ENCODE peak calls at places on chromosomes 5 and 9, in eight cellular contexts. G is PC-9; I is GM12864; J is AG10803; H is CD8-positive, alpha-beta T cell; Q is AG09309; R is endodermal cell; P is left ventricle myocardium inferior. O is an unnamed sample.

GRCh38 chr9:130847306-130848217 is 12.5 kb downstream of the ABL1 start:
- DNase-seq in G (peak), I (no peak), J (peak), H (no peak), Q (peak), R (peak), P (peak), O (peak)

GRCh38 chr5:58452566-58453258 is 7.2 kb downstream of the PLK2 start:
- DNase-seq in G (peak), I (no peak), J (peak), H (no peak), Q (no peak), R (peak), P (no peak), O (no peak)

GRCh38 chr9:16179566-16179965 is 626.7 kb downstream of the CCDC171 start:
- DNase-seq in G (no peak), I (no peak), J (no peak), H (peak), Q (no peak), R (no peak), P (no peak), O (no peak)

GRCh38 chr5:16457451-16457850 is 8.1 kb downstream of the ZNF622 start:
- DNase-seq in G (no peak), I (no peak), J (no peak), H (no peak), Q (no peak), R (no peak), P (no peak), O (no peak)

GRCh38 chr5:137612576-137612975 is 113.5 kb upstream of the SPOCK1 start:
- DNase-seq in G (no peak), I (no peak), J (no peak), H (no peak), Q (no peak), R (peak), P (no peak), O (no peak)

GRCh38 chr5:60101561-60101960 is 208.0 kb upstream of the PDE4D start:
- DNase-seq in G (no peak), I (no peak), J (no peak), H (no peak), Q (no peak), R (no peak), P (no peak), O (no peak)

GRCh38 chr5:143923634-143924265 is 111.8 kb downstream of the HMHB1 start:
- DNase-seq in G (no peak), I (no peak), J (peak), H (no peak), Q (no peak), R (no peak), P (no peak), O (no peak)

GRCh38 chr9:134083451-134083850 is 15.6 kb upstream of the BRD3 start:
- DNase-seq in G (no peak), I (no peak), J (no peak), H (no peak), Q (no peak), R (no peak), P (no peak), O (no peak)

GRCh38 chr5:119071573-119071874 is 637 bp downstream of the DMXL1 start:
- DNase-seq in G (no peak), I (no peak), J (peak), H (no peak), Q (no peak), R (no peak), P (no peak), O (no peak)

GRCh38 chr5:94693043-94693822 is 74.8 kb downstream of the SLF1 start:
- DNase-seq in G (no peak), I (no peak), J (peak), H (no peak), Q (peak), R (no peak), P (no peak), O (peak)

GRCh38 chr5:54663876-54664275 is 146.3 kb downstream of the SNX18 start:
- DNase-seq in G (peak), I (no peak), J (peak), H (no peak), Q (peak), R (no peak), P (peak), O (no peak)

GRCh38 chr9:125861405-125862063 is 114.4 kb downstream of the PBX3 start:
- DNase-seq in G (no peak), I (no peak), J (peak), H (no peak), Q (no peak), R (no peak), P (no peak), O (no peak)

GRCh38 chr5:65961644-65962043 is 35.3 kb downstream of the ERBIN start:
- DNase-seq in G (no peak), I (peak), J (peak), H (no peak), Q (peak), R (no peak), P (no peak), O (no peak)

GRCh38 chr9:17204611-17205165 is 69.8 kb downstream of the CNTLN start:
- DNase-seq in G (no peak), I (no peak), J (no peak), H (no peak), Q (no peak), R (peak), P (no peak), O (peak)

GRCh38 chr5:74643160-74643562 is 2.6 kb upstream of the ENC1 start:
- DNase-seq in G (no peak), I (no peak), J (peak), H (no peak), Q (peak), R (no peak), P (no peak), O (no peak)

GRCh38 chr9:36074055-36074454 is 37.3 kb downstream of the RECK start:
- DNase-seq in G (no peak), I (no peak), J (no peak), H (no peak), Q (no peak), R (no peak), P (no peak), O (no peak)

GRCh38 chr9:112327718-112328450 is 5.5 kb downstream of the PTBP3 start:
- DNase-seq in G (no peak), I (no peak), J (no peak), H (no peak), Q (no peak), R (no peak), P (no peak), O (no peak)
- H3K4me3 ChIP-seq in G (no peak), I (no peak), J (no peak), H (no peak), Q (no peak), R (no peak), P (no peak), O (no peak)

GRCh38 chr9:8432224-8432623 is 632.6 kb upstream of the DMAC1 start:
- DNase-seq in G (no peak), I (no peak), J (no peak), H (no peak), Q (no peak), R (no peak), P (no peak), O (no peak)

GRCh38 chr9:8431505-8431904 is 631.9 kb upstream of the DMAC1 start:
- DNase-seq in G (no peak), I (no peak), J (no peak), H (no peak), Q (no peak), R (no peak), P (no peak), O (no peak)

GRCh38 chr9:8436791-8437190 is 637.2 kb upstream of the DMAC1 start:
- DNase-seq in G (no peak), I (no peak), J (no peak), H (no peak), Q (no peak), R (no peak), P (no peak), O (no peak)

GRCh38 chr9:8437259-8437658 is 637.7 kb upstream of the DMAC1 start:
- DNase-seq in G (no peak), I (no peak), J (no peak), H (no peak), Q (no peak), R (no peak), P (no peak), O (no peak)

GRCh38 chr9:8434621-8435020 is 635.0 kb upstream of the DMAC1 start:
- DNase-seq in G (no peak), I (no peak), J (no peak), H (no peak), Q (no peak), R (no peak), P (no peak), O (no peak)
- H3K4me3 ChIP-seq in G (no peak), I (no peak), J (no peak), H (no peak), Q (no peak), R (no peak), P (no peak), O (no peak)

DNA sequence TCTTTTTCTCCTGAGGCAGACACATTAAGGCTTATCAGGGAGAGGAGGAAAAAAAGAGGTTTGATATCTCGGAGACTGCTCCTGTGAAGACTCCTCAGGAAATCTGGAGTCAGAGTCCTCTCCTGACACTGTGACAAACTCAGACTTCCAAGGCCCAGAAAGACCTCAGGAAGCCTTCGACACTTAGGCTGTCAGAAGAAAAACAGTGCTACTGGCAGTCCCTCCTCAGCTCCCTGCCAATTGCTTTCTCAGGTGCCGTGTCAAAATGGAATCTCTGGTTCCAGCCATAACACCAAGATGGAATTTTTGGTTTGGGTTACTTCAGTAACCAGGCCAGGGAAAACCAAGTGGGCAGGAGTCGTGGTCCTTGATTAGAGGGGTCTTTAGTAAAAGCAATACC is 4.1 kb downstream of the STK10 start:
- DNase-seq in G (no peak), I (no peak), J (no peak), H (no peak), Q (no peak), R (no peak), P (no peak), O (no peak)
- H3K4me3 ChIP-seq in G (no peak), I (no peak), J (no peak), H (peak), Q (no peak), R (no peak), P (no peak), O (no peak)

GRCh38 chr9:38022203-38022602 is 46.8 kb downstream of the SHB start:
- DNase-seq in G (no peak), I (no peak), J (no peak), H (no peak), Q (no peak), R (no peak), P (no peak), O (no peak)

GRCh38 chr9:38018964-38019602 is 49.9 kb downstream of the SHB start:
- DNase-seq in G (no peak), I (no peak), J (peak), H (no peak), Q (no peak), R (no peak), P (no peak), O (peak)

GRCh38 chr9:38019731-38020130 is 49.3 kb downstream of the SHB start:
- DNase-seq in G (no peak), I (no peak), J (no peak), H (no peak), Q (no peak), R (no peak), P (no peak), O (no peak)

GRCh38 chr9:38018230-38018963 is 50.6 kb downstream of the SHB start:
- DNase-seq in G (no peak), I (no peak), J (no peak), H (no peak), Q (no peak), R (no peak), P (no peak), O (no peak)

GRCh38 chr9:38020251-38021076 is 48.6 kb downstream of the SHB start:
- DNase-seq in G (no peak), I (no peak), J (no peak), H (no peak), Q (no peak), R (no peak), P (no peak), O (no peak)
- H3K4me3 ChIP-seq in G (peak), I (no peak), J (no peak), H (no peak), Q (no peak), R (no peak), P (no peak), O (no peak)

GRCh38 chr9:14542071-14542470 is 151.2 kb downstream of the ZDHHC21 start:
- DNase-seq in G (no peak), I (no peak), J (no peak), H (no peak), Q (no peak), R (no peak), P (no peak), O (peak)
- H3K4me3 ChIP-seq in G (no peak), I (no peak), J (no peak), H (no peak), Q (no peak), R (no peak), P (no peak), O (no peak)